ENCODE peak calls at places on chromosomes 3 and 15, in ten cellular contexts. K is astrocyte of the spinal cord, B is heart left ventricle, I is cardiac fibroblast, Q is upper lobe of left lung, S is HCT116, G is A549, W is spleen, R is body of pancreas, C is adrenal gland. Z is an unnamed sample.
A peak's percentile ranks its signal among the peaks of the same experiment; 100 is the strongest.

GRCh38 chr3:52688266-52688665 is 2.4 kb downstream of the GNL3 start:
- DNase-seq in Q (no peak), G (no peak), I (no peak), R (no peak), S (no peak), K (no peak), C (no peak), B (no peak), W (no peak), Z (no peak)

GRCh38 chr3:60703008-60703407 is 548.2 kb downstream of the FHIT start:
- DNase-seq in C (peak; percentile 13), B (no peak), R (no peak), G (no peak), S (no peak), W (no peak), Q (no peak), I (no peak), K (no peak), Z (no peak)

GRCh38 chr15:31303434-31304073 is 23.1 kb upstream of the KLF13 start:
- DNase-seq in S (no peak), C (peak; percentile 15), G (no peak), B (no peak), W (peak; percentile 77), K (no peak), I (peak; percentile 33), Q (no peak), R (no peak), Z (peak; percentile 21)

GRCh38 chr3:189148090-189148507 is 23.7 kb upstream of the TPRG1 start:
- DNase-seq in G (peak; percentile 26), W (no peak), Q (no peak), R (peak; percentile 58), I (peak; percentile 78), K (peak; percentile 73), C (peak; percentile 60), S (peak; percentile 37), B (peak; percentile 54), Z (peak; percentile 73)

GRCh38 chr3:133476971-133477375 is 77.1 kb downstream of the BFSP2 start:
- DNase-seq in S (no peak), W (no peak), B (no peak), I (no peak), Q (no peak), R (no peak), G (no peak), C (no peak), K (no peak), Z (no peak)

GRCh38 chr3:150249776-150250175 is 158.3 kb upstream of the TSC22D2 start:
- DNase-seq in I (no peak), Q (no peak), B (no peak), R (no peak), K (no peak), W (no peak), S (no peak), C (no peak), G (no peak), Z (no peak)

GRCh38 chr3:71380096-71380495 is 203.4 kb downstream of the FOXP1 start:
- DNase-seq in Q (no peak), I (no peak), C (no peak), B (no peak), K (peak; percentile 52), W (no peak), S (no peak), G (peak; percentile 8), R (no peak), Z (peak; percentile 26)

GRCh38 chr3:49906004-49906860 is 2.6 kb upstream of the MST1R start:
- DNase-seq in C (peak; percentile 27), S (peak; percentile 55), G (peak; percentile 82), I (peak; percentile 60), K (peak; percentile 39), R (peak; percentile 55), Q (peak; percentile 85), B (peak; percentile 46), W (peak; percentile 82), Z (peak; percentile 31)

GRCh38 chr3:98986073-98986472 is 84.6 kb upstream of the DCBLD2 start:
- DNase-seq in B (peak; percentile 26), S (peak; percentile 40), G (no peak), Q (no peak), W (no peak), K (peak; percentile 87), R (no peak), I (peak; percentile 82), C (no peak), Z (peak; percentile 97)

GRCh38 chr3:26989042-26989441 is 366.5 kb downstream of the LRRC3B start:
- DNase-seq in C (no peak), I (no peak), R (no peak), B (no peak), Q (no peak), S (no peak), W (no peak), K (no peak), G (no peak), Z (no peak)

GRCh38 chr3:124119056-124119721 is 127.3 kb upstream of the ROPN1 start:
- DNase-seq in W (no peak), I (peak; percentile 15), G (no peak), K (peak; percentile 45), B (no peak), R (no peak), S (no peak), C (peak; percentile 55), Q (no peak), Z (peak; percentile 89)

GRCh38 chr3:70053293-70053692 is 53.8 kb downstream of the SAMMSON start:
- DNase-seq in S (no peak), K (no peak), I (no peak), R (no peak), C (no peak), B (no peak), Q (no peak), W (no peak), G (no peak), Z (no peak)

GRCh38 chr15:85314139-85314538 is 66.3 kb upstream of the AKAP13 start:
- DNase-seq in B (no peak), C (no peak), G (no peak), S (no peak), K (peak; percentile 28), R (no peak), W (no peak), Q (no peak), I (no peak), Z (no peak)

GRCh38 chr3:183008799-183009198 is 28.5 kb upstream of the DCUN1D1 start:
- DNase-seq in Q (no peak), K (no peak), R (no peak), I (no peak), G (no peak), W (no peak), S (no peak), C (no peak), B (no peak), Z (no peak)

GRCh38 chr3:79497447-79498111 is 270.2 kb downstream of the ROBO1 start:
- DNase-seq in B (no peak), R (no peak), G (no peak), C (no peak), W (no peak), K (peak; percentile 36), I (peak; percentile 30), S (no peak), Q (no peak), Z (peak; percentile 23)
- TF ChIP-seq CTCF in B (peak; percentile 37), R (peak; percentile 64), G (peak; percentile 59), C (peak; percentile 30), W (peak; percentile 47), K (peak; percentile 68), I (peak; percentile 61), S (peak; percentile 57), Q (peak; percentile 42), Z (peak; percentile 73)

DNA sequence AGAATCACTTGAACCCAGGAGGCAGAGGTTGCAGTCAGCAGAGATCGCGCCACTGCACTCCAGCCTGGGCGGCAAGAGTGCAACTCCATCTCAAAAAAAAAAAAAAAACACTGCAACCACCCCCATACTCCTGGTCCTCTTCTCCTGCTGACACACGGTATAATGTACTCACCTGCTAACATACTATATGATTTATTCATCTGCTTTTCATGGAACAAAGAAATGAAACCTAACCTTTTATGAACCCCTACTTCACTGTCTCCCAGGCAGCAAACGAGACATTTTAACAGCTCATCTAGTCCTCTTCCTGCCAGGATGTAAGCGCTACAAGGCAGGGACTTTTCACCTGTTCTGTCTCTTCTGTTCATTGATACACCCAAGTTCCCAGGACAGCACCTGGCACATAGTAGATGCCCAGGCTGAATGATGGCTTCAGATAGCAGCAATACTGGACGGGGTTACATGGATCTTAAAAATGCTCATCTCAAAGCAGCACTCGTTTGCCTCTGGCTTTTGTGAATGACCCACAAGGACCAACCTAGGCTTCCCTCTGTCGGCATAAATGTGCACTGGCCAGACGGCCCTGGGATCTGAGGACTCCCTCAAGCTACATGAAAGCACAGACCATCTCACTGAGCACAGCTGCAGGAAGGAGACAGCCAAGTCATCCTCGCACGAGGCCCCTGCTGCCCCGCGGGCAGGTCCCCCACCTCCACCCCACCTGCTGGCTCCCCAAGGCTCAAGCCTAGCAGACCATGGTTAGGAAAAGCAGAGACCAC is 20.3 kb downstream of the XXYLT1 start:
- DNase-seq in S (no peak), I (peak; percentile 46), C (no peak), R (no peak), G (no peak), K (peak; percentile 38), Q (peak; percentile 66), B (no peak), W (no peak), Z (peak; percentile 60)
- TF ChIP-seq CTCF in S (no peak), I (peak; percentile 54), C (peak; percentile 51), R (no peak), G (no peak), K (peak; percentile 47), Q (no peak), B (peak; percentile 25), W (peak; percentile 52), Z (peak; percentile 39)

GRCh38 chr3:38738630-38739395 is 77.2 kb downstream of the SCN10A start:
- DNase-seq in B (no peak), K (peak; percentile 37), S (peak; percentile 47), W (no peak), C (peak; percentile 28), Q (no peak), G (peak; percentile 37), R (peak; percentile 23), I (peak; percentile 52), Z (peak; percentile 48)
- TF ChIP-seq CTCF in B (peak; percentile 40), K (peak; percentile 80), S (peak; percentile 94), W (peak; percentile 28), C (peak; percentile 40), Q (no peak), G (peak; percentile 26), R (no peak), I (peak; percentile 87), Z (peak; percentile 74)

GRCh38 chr3:18988619-18989229 is 159.6 kb upstream of the KCNH8 start:
- DNase-seq in G (peak; percentile 7), S (no peak), Q (no peak), C (no peak), I (peak; percentile 30), R (no peak), B (no peak), W (no peak), K (peak; percentile 3), Z (peak; percentile 23)
- TF ChIP-seq CTCF in G (peak; percentile 50), S (peak; percentile 49), Q (no peak), C (peak; percentile 35), I (peak; percentile 21), R (peak; percentile 40), B (no peak), W (peak; percentile 44), K (peak; percentile 24), Z (peak; percentile 42)

Z was measured in fibroblast of mammary gland.